ENCODE peak calls at places on chromosomes 1 and 21, in nine cellular contexts. One of them, this sample, is unnamed.

GRCh38 chr21:33831962-33832659 is 83.5 kb downstream of the ATP5PO start:
- DNase-seq in bronchial epithelial cell: no peak
- DNase-seq in endodermal cell: no peak
- DNase-seq in foreskin fibroblast: no peak
- DNase-seq in GM13976: no peak
- DNase-seq in A549: no peak
- DNase-seq in neural crest cell: no peak
- DNase-seq in astrocyte of the spinal cord: no peak
- DNase-seq in GM13977: no peak
- DNase-seq in this sample: no peak

GRCh38 chr1:9867408-9868243 is 42.4 kb downstream of the CTNNBIP1 start:
- DNase-seq in foreskin fibroblast: peak
- DNase-seq in neural crest cell: peak
- DNase-seq in A549: peak
- DNase-seq in endodermal cell: peak
- DNase-seq in bronchial epithelial cell: peak
- DNase-seq in GM13976: peak
- DNase-seq in astrocyte of the spinal cord: peak
- DNase-seq in GM13977: peak
- DNase-seq in this sample: peak

GRCh38 chr1:218775476-218776170 is 398.1 kb upstream of the LYPLAL1 start:
- DNase-seq in neural crest cell: no peak
- DNase-seq in bronchial epithelial cell: no peak
- DNase-seq in GM13977: no peak
- DNase-seq in astrocyte of the spinal cord: no peak
- DNase-seq in A549: no peak
- DNase-seq in endodermal cell: no peak
- DNase-seq in foreskin fibroblast: no peak
- DNase-seq in GM13976: no peak
- DNase-seq in this sample: no peak

GRCh38 chr1:6635910-6636760 is 11.5 kb downstream of the THAP3 start:
- DNase-seq in bronchial epithelial cell: no peak
- DNase-seq in neural crest cell: no peak
- DNase-seq in astrocyte of the spinal cord: no peak
- DNase-seq in GM13977: no peak
- DNase-seq in A549: no peak
- DNase-seq in foreskin fibroblast: peak
- DNase-seq in GM13976: no peak
- DNase-seq in endodermal cell: no peak
- DNase-seq in this sample: no peak

GRCh38 chr1:51346086-51346942 is 16.0 kb upstream of the TTC39A start:
- DNase-seq in A549: no peak
- DNase-seq in bronchial epithelial cell: no peak
- DNase-seq in astrocyte of the spinal cord: no peak
- DNase-seq in endodermal cell: no peak
- DNase-seq in GM13977: no peak
- DNase-seq in GM13976: no peak
- DNase-seq in neural crest cell: no peak
- DNase-seq in foreskin fibroblast: no peak
- DNase-seq in this sample: no peak

GRCh38 chr1:8133657-8134430 is 107.7 kb upstream of the ERRFI1 start:
- DNase-seq in endodermal cell: no peak
- DNase-seq in bronchial epithelial cell: peak
- DNase-seq in foreskin fibroblast: peak
- DNase-seq in neural crest cell: no peak
- DNase-seq in astrocyte of the spinal cord: peak
- DNase-seq in GM13976: no peak
- DNase-seq in A549: no peak
- DNase-seq in GM13977: no peak
- DNase-seq in this sample: no peak

GRCh38 chr1:117613249-117613968 is 7.6 kb downstream of the TENT5C start:
- DNase-seq in foreskin fibroblast: no peak
- DNase-seq in astrocyte of the spinal cord: no peak
- DNase-seq in GM13977: no peak
- DNase-seq in neural crest cell: no peak
- DNase-seq in A549: no peak
- DNase-seq in GM13976: no peak
- DNase-seq in endodermal cell: peak
- DNase-seq in bronchial epithelial cell: no peak
- DNase-seq in this sample: no peak

GRCh38 chr1:35642472-35642955 is 1.2 kb upstream of the PSMB2 start:
- DNase-seq in endodermal cell: no peak
- DNase-seq in astrocyte of the spinal cord: no peak
- DNase-seq in foreskin fibroblast: no peak
- DNase-seq in neural crest cell: no peak
- DNase-seq in bronchial epithelial cell: no peak
- DNase-seq in A549: peak
- DNase-seq in GM13977: no peak
- DNase-seq in GM13976: no peak
- DNase-seq in this sample: no peak

GRCh38 chr1:33624261-33624990 is 152.0 kb downstream of the ZSCAN20 start:
- DNase-seq in GM13977: no peak
- DNase-seq in GM13976: no peak
- DNase-seq in A549: no peak
- DNase-seq in endodermal cell: peak
- DNase-seq in foreskin fibroblast: no peak
- DNase-seq in neural crest cell: no peak
- DNase-seq in astrocyte of the spinal cord: no peak
- DNase-seq in bronchial epithelial cell: no peak
- DNase-seq in this sample: no peak

GRCh38 chr1:206606867-206607266 is 5.4 kb downstream of the EIF2D start:
- DNase-seq in GM13976: no peak
- DNase-seq in GM13977: no peak
- DNase-seq in astrocyte of the spinal cord: no peak
- DNase-seq in A549: peak
- DNase-seq in bronchial epithelial cell: peak
- DNase-seq in foreskin fibroblast: no peak
- DNase-seq in neural crest cell: no peak
- DNase-seq in endodermal cell: peak
- DNase-seq in this sample: no peak

GRCh38 chr1:207853372-207853757 is 57.6 kb downstream of the CD34 start:
- DNase-seq in A549: no peak
- DNase-seq in GM13977: no peak
- DNase-seq in astrocyte of the spinal cord: no peak
- DNase-seq in endodermal cell: peak
- DNase-seq in bronchial epithelial cell: no peak
- DNase-seq in GM13976: no peak
- DNase-seq in foreskin fibroblast: no peak
- DNase-seq in neural crest cell: no peak
- DNase-seq in this sample: no peak

GRCh38 chr1:46488343-46489168 is 1.1 kb upstream of the DMBX1 start:
- DNase-seq in GM13977: no peak
- DNase-seq in neural crest cell: no peak
- DNase-seq in A549: no peak
- DNase-seq in foreskin fibroblast: peak
- DNase-seq in astrocyte of the spinal cord: no peak
- DNase-seq in GM13976: no peak
- DNase-seq in bronchial epithelial cell: peak
- DNase-seq in endodermal cell: peak
- DNase-seq in this sample: no peak

GRCh38 chr1:70874826-70875225 is 172.8 kb downstream of the PTGER3 start:
- DNase-seq in endodermal cell: no peak
- DNase-seq in bronchial epithelial cell: peak
- DNase-seq in neural crest cell: no peak
- DNase-seq in GM13976: no peak
- DNase-seq in A549: no peak
- DNase-seq in GM13977: no peak
- DNase-seq in foreskin fibroblast: no peak
- DNase-seq in astrocyte of the spinal cord: no peak
- DNase-seq in this sample: no peak

GRCh38 chr1:115782571-115783281 is 14.2 kb upstream of the CASQ2 start:
- DNase-seq in neural crest cell: no peak
- DNase-seq in bronchial epithelial cell: peak
- DNase-seq in A549: peak
- DNase-seq in endodermal cell: peak
- DNase-seq in foreskin fibroblast: peak
- DNase-seq in astrocyte of the spinal cord: peak
- DNase-seq in GM13976: no peak
- DNase-seq in GM13977: no peak
- DNase-seq in this sample: no peak

GRCh38 chr1:204503122-204503912 is 8.7 kb upstream of the PIK3C2B start:
- DNase-seq in A549: peak
- DNase-seq in endodermal cell: no peak
- DNase-seq in foreskin fibroblast: peak
- DNase-seq in bronchial epithelial cell: peak
- DNase-seq in GM13977: no peak
- DNase-seq in neural crest cell: peak
- DNase-seq in GM13976: no peak
- DNase-seq in astrocyte of the spinal cord: peak
- DNase-seq in this sample: peak

GRCh38 chr1:115811140-115811828 is 29.6 kb downstream of the NHLH2 start:
- DNase-seq in neural crest cell: no peak
- DNase-seq in foreskin fibroblast: no peak
- DNase-seq in astrocyte of the spinal cord: no peak
- DNase-seq in GM13976: no peak
- DNase-seq in GM13977: no peak
- DNase-seq in bronchial epithelial cell: no peak
- DNase-seq in A549: no peak
- DNase-seq in endodermal cell: no peak
- DNase-seq in this sample: no peak

GRCh38 chr1:2360588-2361364 is 30.6 kb downstream of the MORN1 start:
- DNase-seq in A549: no peak
- DNase-seq in GM13976: no peak
- DNase-seq in neural crest cell: no peak
- DNase-seq in foreskin fibroblast: no peak
- DNase-seq in GM13977: no peak
- DNase-seq in astrocyte of the spinal cord: no peak
- DNase-seq in endodermal cell: no peak
- DNase-seq in bronchial epithelial cell: no peak
- DNase-seq in this sample: no peak

GRCh38 chr1:41322835-41323234 is 38.4 kb upstream of the FOXO6 start:
- DNase-seq in neural crest cell: no peak
- DNase-seq in GM13976: peak
- DNase-seq in GM13977: peak
- DNase-seq in astrocyte of the spinal cord: no peak
- DNase-seq in foreskin fibroblast: no peak
- DNase-seq in endodermal cell: peak
- DNase-seq in bronchial epithelial cell: no peak
- DNase-seq in A549: peak
- DNase-seq in this sample: peak

GRCh38 chr1:156641761-156642264 is at the start of gene BCAN:
- DNase-seq in bronchial epithelial cell: no peak
- DNase-seq in A549: no peak
- DNase-seq in endodermal cell: peak
- DNase-seq in astrocyte of the spinal cord: no peak
- DNase-seq in foreskin fibroblast: peak
- DNase-seq in neural crest cell: peak
- DNase-seq in GM13977: peak
- DNase-seq in GM13976: peak
- DNase-seq in this sample: peak
- TF ChIP-seq CTCF in bronchial epithelial cell: no peak
- TF ChIP-seq CTCF in A549: no peak
- TF ChIP-seq CTCF in endodermal cell: peak
- TF ChIP-seq CTCF in astrocyte of the spinal cord: no peak
- TF ChIP-seq CTCF in foreskin fibroblast: no peak
- TF ChIP-seq CTCF in neural crest cell: no peak
- TF ChIP-seq CTCF in GM13977: no peak
- TF ChIP-seq CTCF in GM13976: no peak
- TF ChIP-seq CTCF in this sample: peak

DNA sequence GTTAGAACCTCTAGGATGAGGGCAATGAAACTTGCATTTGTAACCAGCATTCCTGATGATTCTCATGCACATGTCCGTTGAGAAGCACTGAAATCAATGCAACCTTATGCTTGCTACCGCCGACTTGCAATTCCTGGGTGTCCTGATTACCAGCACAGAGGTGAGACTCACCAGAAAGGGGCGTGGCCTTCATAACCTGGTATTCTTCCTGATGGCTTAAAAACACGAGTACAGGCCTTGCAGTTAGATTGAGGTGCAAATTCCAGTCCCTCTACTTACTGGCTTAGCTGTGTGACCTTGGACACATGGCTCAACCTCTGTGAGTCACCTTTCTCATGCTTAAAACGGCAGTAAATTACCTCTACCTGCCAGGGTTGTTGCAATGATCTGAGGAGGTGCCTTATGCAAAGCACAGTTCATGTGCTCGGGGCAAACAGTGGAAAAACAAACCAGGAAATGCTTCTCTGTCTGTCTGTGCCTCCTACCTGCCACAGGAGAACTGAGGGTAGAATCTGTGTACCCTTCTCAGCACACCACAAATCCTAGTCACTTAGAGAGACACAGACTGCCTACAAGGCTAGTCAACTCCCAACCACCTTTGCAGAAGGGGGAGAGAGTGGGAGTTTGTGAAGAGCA is 39.1 kb upstream of the ECE1 start:
- DNase-seq in neural crest cell: no peak
- DNase-seq in bronchial epithelial cell: peak
- DNase-seq in endodermal cell: peak
- DNase-seq in astrocyte of the spinal cord: no peak
- DNase-seq in GM13977: no peak
- DNase-seq in foreskin fibroblast: no peak
- DNase-seq in A549: no peak
- DNase-seq in GM13976: no peak
- DNase-seq in this sample: no peak
- TF ChIP-seq CTCF in neural crest cell: no peak
- TF ChIP-seq CTCF in bronchial epithelial cell: no peak
- TF ChIP-seq CTCF in endodermal cell: no peak
- TF ChIP-seq CTCF in astrocyte of the spinal cord: no peak
- TF ChIP-seq CTCF in GM13977: no peak
- TF ChIP-seq CTCF in foreskin fibroblast: no peak
- TF ChIP-seq CTCF in A549: no peak
- TF ChIP-seq CTCF in GM13976: no peak
- TF ChIP-seq CTCF in this sample: no peak

GRCh38 chr1:23215751-23216449 is 1.4 kb downstream of the HTR1D start:
- DNase-seq in foreskin fibroblast: no peak
- DNase-seq in bronchial epithelial cell: no peak
- DNase-seq in A549: no peak
- DNase-seq in GM13976: no peak
- DNase-seq in endodermal cell: peak
- DNase-seq in neural crest cell: no peak
- DNase-seq in astrocyte of the spinal cord: no peak
- DNase-seq in GM13977: no peak
- DNase-seq in this sample: no peak
- TF ChIP-seq CTCF in foreskin fibroblast: no peak
- TF ChIP-seq CTCF in bronchial epithelial cell: no peak
- TF ChIP-seq CTCF in A549: no peak
- TF ChIP-seq CTCF in GM13976: no peak
- TF ChIP-seq CTCF in endodermal cell: no peak
- TF ChIP-seq CTCF in neural crest cell: no peak
- TF ChIP-seq CTCF in astrocyte of the spinal cord: no peak
- TF ChIP-seq CTCF in GM13977: no peak
- TF ChIP-seq CTCF in this sample: no peak

DNA sequence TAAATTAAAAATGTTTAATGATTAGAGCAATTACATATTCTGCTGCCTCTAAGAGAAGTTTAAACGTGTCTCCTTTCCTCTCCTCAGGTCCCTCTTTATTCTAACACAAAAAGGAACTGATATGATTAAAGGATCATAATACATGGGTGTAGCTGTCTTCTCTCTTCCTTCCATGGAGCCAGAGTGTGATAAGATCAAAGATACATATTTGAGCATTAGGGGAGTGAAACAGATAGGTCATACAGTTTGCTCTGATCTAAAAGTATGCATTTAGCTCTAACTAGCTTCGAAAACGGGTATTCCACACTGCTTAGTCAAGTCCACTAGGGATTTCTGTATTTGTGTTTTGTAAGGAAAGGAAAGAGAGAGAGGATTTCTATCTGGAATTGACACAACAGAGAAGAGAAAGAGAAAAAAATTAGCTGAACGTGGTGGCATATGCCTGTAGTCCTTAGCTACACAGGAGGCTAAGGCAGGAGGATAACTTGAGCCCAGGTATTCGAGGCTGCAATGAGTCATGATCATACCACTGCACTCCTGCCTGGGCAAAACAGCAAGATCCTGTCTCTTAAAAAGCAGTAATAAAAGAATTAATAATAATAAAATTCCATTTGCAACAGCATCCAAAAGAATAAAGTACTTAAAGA is 63.1 kb downstream of the CDC42BPA start:
- DNase-seq in neural crest cell: no peak
- DNase-seq in GM13976: no peak
- DNase-seq in GM13977: no peak
- DNase-seq in astrocyte of the spinal cord: no peak
- DNase-seq in endodermal cell: no peak
- DNase-seq in foreskin fibroblast: no peak
- DNase-seq in bronchial epithelial cell: no peak
- DNase-seq in A549: no peak
- DNase-seq in this sample: no peak
- TF ChIP-seq CTCF in neural crest cell: no peak
- TF ChIP-seq CTCF in GM13976: no peak
- TF ChIP-seq CTCF in GM13977: no peak
- TF ChIP-seq CTCF in astrocyte of the spinal cord: no peak
- TF ChIP-seq CTCF in endodermal cell: no peak
- TF ChIP-seq CTCF in foreskin fibroblast: no peak
- TF ChIP-seq CTCF in bronchial epithelial cell: no peak
- TF ChIP-seq CTCF in A549: no peak
- TF ChIP-seq CTCF in this sample: no peak

This sample was measured in GM10248.